ENCODE peak calls at places on chromosome 21, in ten cellular contexts. L is upper lobe of left lung; B is AG09319; P is IMR-90; W is HFF-Myc; I is psoas muscle; C is activated CD8-positive, alpha-beta T cell treated with anti-CD3 and anti-CD28 coated beads for 36 hours; U is neural crest cell; G is choroid plexus epithelial cell; H is endodermal cell. S is an unnamed sample.

GRCh38 chr21:29436143-29436542 is 137.4 kb downstream of the BACH1 start:
- DNase-seq in I (no peak), C (peak; percentile 83), W (no peak), P (no peak), U (no peak), H (no peak), B (no peak), G (no peak), L (no peak), S (no peak)

GRCh38 chr21:43778469-43779335 is 2.6 kb upstream of the CSTB start:
- DNase-seq in H (no peak), U (no peak), P (peak; percentile 29), C (peak; percentile 30), W (no peak), B (no peak), G (peak; percentile 83), I (no peak), L (no peak), S (no peak)

GRCh38 chr21:33212159-33212851 is 17.4 kb upstream of the IFNAR2 start:
- DNase-seq in H (no peak), B (no peak), G (peak; percentile 48), U (no peak), I (no peak), L (no peak), P (peak; percentile 83), C (peak; percentile 47), W (no peak), S (no peak)

GRCh38 chr21:30340714-30341573 is 3.5 kb upstream of the KRTAP27-1 start:
- DNase-seq in G (peak; percentile 72), W (no peak), L (no peak), U (peak; percentile 61), B (no peak), P (peak; percentile 10), I (no peak), C (peak; percentile 43), H (peak; percentile 81), S (no peak)

GRCh38 chr21:35127851-35128250 is 78.7 kb upstream of the RUNX1 start:
- DNase-seq in L (no peak), H (no peak), I (no peak), B (no peak), P (no peak), G (no peak), W (no peak), C (no peak), U (no peak), S (no peak)

GRCh38 chr21:34372321-34372720 is 3.0 kb upstream of the SMIM11 start:
- DNase-seq in U (no peak), P (no peak), H (peak; percentile 16), G (no peak), C (no peak), B (no peak), L (no peak), W (no peak), I (no peak), S (no peak)

GRCh38 chr21:28489197-28489596 is 503.5 kb downstream of the LTN1 start:
- DNase-seq in G (no peak), W (no peak), P (no peak), B (no peak), C (no peak), L (no peak), I (no peak), U (no peak), H (no peak), S (no peak)

GRCh38 chr21:41207401-41208388 is 39.7 kb downstream of the BACE2 start:
- DNase-seq in I (peak; percentile 70), H (no peak), U (no peak), W (no peak), B (peak; percentile 5), L (no peak), G (peak; percentile 69), P (peak; percentile 86), C (no peak), S (no peak)

GRCh38 chr21:25573409-25574206 is 33.7 kb downstream of the MRPL39 start:
- DNase-seq in B (peak; percentile 52), W (peak; percentile 92), U (no peak), L (no peak), P (peak; percentile 99), H (no peak), I (no peak), C (peak; percentile 87), G (peak; percentile 88), S (no peak)

GRCh38 chr21:42678618-42679295 is 25.3 kb downstream of the PDE9A start:
- DNase-seq in L (peak; percentile 56), C (no peak), P (no peak), B (no peak), U (no peak), I (peak; percentile 41), H (no peak), W (no peak), G (no peak), S (no peak)

GRCh38 chr21:42678118-42678430 is 24.7 kb downstream of the PDE9A start:
- DNase-seq in H (no peak), I (peak; percentile 32), U (no peak), L (no peak), B (no peak), C (no peak), W (no peak), P (no peak), G (no peak), S (no peak)

GRCh38 chr21:42680429-42680828 is 27.0 kb downstream of the PDE9A start:
- DNase-seq in L (no peak), W (no peak), G (no peak), U (no peak), I (no peak), P (no peak), B (no peak), C (no peak), H (no peak), S (no peak)

GRCh38 chr21:42679982-42680330 is 26.5 kb downstream of the PDE9A start:
- DNase-seq in G (no peak), I (peak; percentile 38), P (no peak), B (no peak), W (no peak), U (no peak), H (no peak), L (peak; percentile 33), C (no peak), S (no peak)

DNA sequence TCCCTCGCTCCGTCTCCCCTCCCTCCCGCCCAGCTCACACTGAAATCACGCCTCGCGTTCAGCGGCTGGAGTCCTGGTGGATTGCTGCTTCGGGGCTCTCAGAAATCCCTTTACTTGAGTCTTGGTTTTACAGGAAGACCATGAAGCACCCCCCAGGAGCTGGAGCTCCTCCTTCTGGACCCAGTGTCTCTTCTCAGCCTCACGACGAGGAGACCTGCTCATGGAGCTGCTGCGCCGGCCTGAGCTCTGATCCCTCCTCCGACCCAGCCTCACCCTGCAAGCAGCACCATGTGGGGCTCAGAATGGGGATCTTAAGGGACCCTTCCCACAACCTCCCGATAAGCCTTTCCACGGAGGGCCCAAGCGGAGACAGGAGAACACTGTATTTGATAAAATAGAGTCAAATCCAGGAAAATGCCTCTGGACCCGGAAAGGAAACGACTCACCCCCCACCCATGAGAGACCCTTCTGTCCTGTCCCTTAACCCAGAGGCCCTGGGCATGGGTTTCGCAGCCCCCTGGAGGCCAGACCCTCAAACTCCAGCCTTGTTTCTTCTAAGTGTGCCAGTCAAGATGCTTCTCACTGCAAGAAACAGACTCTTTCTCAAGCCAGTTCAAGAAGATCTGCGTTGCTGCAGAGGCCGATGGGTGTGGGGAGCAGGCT is 26.0 kb downstream of the PDE9A start:
- DNase-seq in U (no peak), C (no peak), I (peak; percentile 25), P (no peak), H (peak; percentile 80), B (no peak), G (no peak), W (no peak), L (no peak), S (no peak)
- TF ChIP-seq CTCF in U (no peak), C (no peak), I (no peak), P (no peak), H (peak; percentile 71), B (no peak), G (no peak), W (no peak), L (no peak), S (no peak)

DNA sequence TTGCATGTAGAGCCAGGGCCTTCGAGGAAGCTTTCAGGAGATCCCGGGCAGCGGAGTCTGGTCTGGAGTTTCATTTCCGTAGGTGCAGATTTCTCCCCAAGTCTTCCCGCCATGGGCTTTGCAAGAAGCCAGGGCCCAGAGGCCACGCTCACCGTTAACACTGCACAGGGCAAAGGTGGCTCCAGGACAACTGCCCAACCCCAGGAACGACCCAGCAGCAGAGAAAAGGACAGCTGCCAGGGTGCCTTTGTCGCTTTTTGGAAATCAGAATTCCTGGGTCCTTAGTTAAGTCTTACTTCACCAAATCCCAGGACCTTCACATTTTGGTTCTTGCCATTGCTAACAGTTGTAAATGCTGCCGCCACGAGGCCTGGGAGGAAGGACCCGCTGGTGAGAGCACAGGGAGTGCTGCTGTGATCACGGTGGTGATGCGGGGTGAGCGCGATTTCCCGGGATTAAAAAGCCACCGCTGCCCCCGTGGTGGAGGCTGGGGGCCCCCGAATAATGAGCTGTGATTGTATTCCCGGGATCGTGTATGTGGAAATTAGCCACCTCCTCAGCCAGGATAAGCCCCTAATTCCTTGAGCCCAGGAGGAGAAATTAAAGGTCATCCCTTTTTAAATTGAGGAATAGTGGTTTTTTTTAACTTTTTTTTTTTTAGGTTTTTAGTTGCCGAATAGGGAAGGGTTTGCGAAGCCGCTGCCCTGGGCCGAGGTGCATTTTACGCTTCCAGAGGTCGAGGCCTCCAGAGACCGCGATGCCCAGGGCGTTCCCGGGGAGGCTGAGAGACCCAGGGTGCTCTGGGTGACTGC is 8.2 kb downstream of the SIM2 start:
- DNase-seq in W (no peak), H (peak; percentile 81), L (no peak), P (peak; percentile 37), U (no peak), C (no peak), G (peak; percentile 37), B (no peak), I (no peak), S (no peak)
- TF ChIP-seq CTCF in W (no peak), H (peak; percentile 47), L (no peak), P (no peak), U (no peak), C (no peak), G (peak; percentile 30), B (no peak), I (no peak), S (no peak)

GRCh38 chr21:16073571-16073970 is 343.8 kb downstream of the USP25 start:
- DNase-seq in C (no peak), W (no peak), G (no peak), U (no peak), H (no peak), L (no peak), B (no peak), P (no peak), I (no peak), S (no peak)
- TF ChIP-seq CTCF in C (no peak), W (no peak), G (no peak), U (no peak), H (no peak), L (no peak), B (no peak), P (no peak), I (no peak), S (no peak)

DNA sequence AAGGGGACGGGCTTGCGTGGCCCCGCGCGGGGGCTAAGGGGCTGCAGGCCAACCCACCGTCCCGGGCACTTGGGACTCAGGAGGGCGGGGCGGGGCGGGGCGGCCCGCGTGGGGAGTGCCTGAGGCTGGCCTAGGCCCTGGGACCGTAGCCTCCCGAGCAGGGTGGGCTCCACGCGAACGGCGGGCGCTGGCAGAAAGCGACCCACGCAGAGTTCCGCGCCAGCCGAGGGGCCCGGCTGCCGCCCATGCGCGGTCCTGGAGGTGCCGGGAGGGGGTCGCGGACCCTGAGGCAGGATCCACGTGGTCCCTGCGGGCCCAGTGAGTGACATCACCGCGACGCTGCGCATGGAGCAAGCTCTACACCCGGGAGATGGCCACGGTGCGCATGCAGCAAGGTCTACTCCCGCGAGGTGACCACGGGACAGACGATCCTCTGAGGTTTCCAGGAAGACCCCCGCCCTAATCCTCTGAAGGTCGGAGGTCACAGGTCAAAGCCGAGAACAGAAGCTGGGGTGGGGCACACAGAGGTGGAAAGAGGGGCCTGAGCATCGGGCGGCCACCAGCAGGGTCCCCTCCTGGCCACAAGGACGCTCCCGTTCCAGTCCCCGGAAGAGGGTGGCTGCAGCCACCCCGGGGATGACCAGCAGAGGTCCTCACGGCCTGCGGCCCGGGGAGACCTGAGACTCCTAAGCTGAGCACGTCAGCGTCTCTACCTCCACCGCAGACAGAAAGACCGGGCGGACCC is 13.5 kb upstream of the SLC19A1 start:
- DNase-seq in L (peak; percentile 92), P (peak; percentile 86), I (peak; percentile 87), W (peak; percentile 48), B (peak; percentile 49), C (peak; percentile 25), H (peak; percentile 96), U (peak; percentile 71), G (peak; percentile 83), S (peak; percentile 56)
- TF ChIP-seq CTCF in L (peak; percentile 96), P (peak; percentile 97), I (peak; percentile 71), W (peak; percentile 80), B (peak; percentile 93), C (no peak), H (peak; percentile 90), U (peak; percentile 78), G (peak; percentile 79), S (no peak)

S was measured in activated B cell treated with CpG ODN at 0.5 μM for 24 hours.